ENCODE peak calls at places on chromosomes 6 and 20, in five cellular contexts. A, R, D, N and Z are unnamed samples.

GRCh38 chr20:63829598-63829942 is 1.5 kb downstream of the ZBTB46 start:
- DNase-seq in A (no peak), R (no peak), D (no peak), N (no peak), Z (no peak)

GRCh38 chr6:38509713-38510112 is 130.0 kb downstream of the BTBD9 start:
- DNase-seq in A (peak; percentile 75), R (peak; percentile 41), D (no peak), N (no peak), Z (no peak)

GRCh38 chr6:21769405-21769851 is 175.9 kb downstream of the SOX4 start:
- DNase-seq in A (peak; percentile 75), R (peak; percentile 98), D (no peak), N (no peak), Z (no peak)

GRCh38 chr6:144194293-144194828 is 44.0 kb downstream of the STX11 start:
- DNase-seq in A (no peak), R (no peak), D (no peak), N (no peak), Z (no peak)

GRCh38 chr6:44439270-44440045 is 52.0 kb downstream of the CDC5L start:
- DNase-seq in A (no peak), R (peak; percentile 69), D (no peak), N (no peak), Z (no peak)

GRCh38 chr20:56829788-56830385 is 200.8 kb downstream of the TFAP2C start:
- DNase-seq in A (no peak), R (no peak), D (no peak), N (no peak), Z (no peak)

GRCh38 chr6:157652601-157653363 is 170.3 kb upstream of the SNX9 start:
- DNase-seq in A (no peak), R (no peak), D (no peak), N (no peak), Z (no peak)

GRCh38 chr6:26121141-26122004 is 34.1 kb downstream of the HFE start:
- DNase-seq in A (peak; percentile 39), R (no peak), D (no peak), N (no peak), Z (no peak)

GRCh38 chr6:136289327-136289578 is 393 bp downstream of the BCLAF1 start:
- DNase-seq in A (peak; percentile 84), R (peak; percentile 93), D (peak; percentile 77), N (peak; percentile 92), Z (peak; percentile 92)

GRCh38 chr6:116246089-116246488 is 7.8 kb downstream of the TSPYL4 start:
- DNase-seq in A (peak; percentile 81), R (peak; percentile 62), D (no peak), N (no peak), Z (no peak)

GRCh38 chr6:17630511-17631073 is 30.5 kb downstream of the FAM8A1 start:
- DNase-seq in A (no peak), R (no peak), D (no peak), N (no peak), Z (no peak)

GRCh38 chr6:139187489-139187888 is 52.6 kb downstream of the HECA start:
- DNase-seq in A (no peak), R (no peak), D (no peak), N (no peak), Z (no peak)

GRCh38 chr6:158327216-158327615 is 15.0 kb downstream of the TULP4 start:
- DNase-seq in A (no peak), R (no peak), D (no peak), N (no peak), Z (no peak)

GRCh38 chr6:85569323-85569722 is 24.3 kb downstream of the SNX14 start:
- DNase-seq in A (peak; percentile 11), R (peak; percentile 24), D (no peak), N (no peak), Z (no peak)

GRCh38 chr6:43983191-43983590 is 144.1 kb downstream of the MRPL14 start:
- DNase-seq in A (no peak), R (no peak), D (no peak), N (no peak), Z (no peak)

GRCh38 chr20:1718604-1719384 is 61.2 kb upstream of the SIRPG start:
- DNase-seq in A (peak; percentile 97), R (peak; percentile 63), D (peak; percentile 49), N (no peak), Z (no peak)

GRCh38 chr6:22906091-22906549 is 336.8 kb downstream of the HDGFL1 start:
- DNase-seq in A (peak; percentile 48), R (peak; percentile 72), D (no peak), N (no peak), Z (no peak)

GRCh38 chr6:108348655-108349349 is 53.9 kb downstream of the AFG1L start:
- DNase-seq in A (no peak), R (no peak), D (no peak), N (no peak), Z (no peak)

GRCh38 chr6:42260972-42261371 is 43.3 kb upstream of the MRPS10 start:
- DNase-seq in A (no peak), R (no peak), D (no peak), N (peak; percentile 58), Z (no peak)